ENCODE peak calls at places on chromosomes 5 and 9, in ten cellular contexts. S is IMR-90, Z is fibroblast of lung, C is brain microvascular endothelial cell, O is uterus, V is psoas muscle, E is endodermal cell, U is upper lobe of left lung, I is GM06990, N is GM23338. P is an unnamed sample.

GRCh38 chr5:80744149-80744548 is 89.4 kb upstream of the DHFR start:
- DNase-seq in S (no peak), Z (no peak), C (no peak), O (no peak), V (no peak), E (no peak), U (no peak), I (no peak), N (no peak), P (no peak)

GRCh38 chr5:54881286-54882005 is 103.9 kb downstream of the ESM1 start:
- DNase-seq in S (no peak), Z (no peak), C (no peak), O (no peak), V (no peak), E (no peak), U (no peak), I (no peak), N (no peak), P (no peak)

GRCh38 chr5:112529525-112529924 is 110.4 kb upstream of the EPB41L4A start:
- DNase-seq in S (no peak), Z (no peak), C (no peak), O (no peak), V (no peak), E (peak; percentile 64), U (no peak), I (no peak), N (peak; percentile 62), P (no peak)

GRCh38 chr5:165906879-165907278 is 2384.6 kb upstream of the WWC1 start:
- DNase-seq in S (no peak), Z (no peak), C (no peak), O (no peak), V (no peak), E (no peak), U (no peak), I (no peak), N (no peak), P (no peak)

GRCh38 chr9:32954642-32955041 is 46.8 kb downstream of the APTX start:
- DNase-seq in S (peak; percentile 63), Z (peak; percentile 42), C (no peak), O (no peak), V (no peak), E (no peak), U (no peak), I (no peak), N (no peak), P (no peak)

GRCh38 chr9:137621131-137621757 is 2.4 kb downstream of the EHMT1 start:
- DNase-seq in S (no peak), Z (peak; percentile 33), C (peak; percentile 41), O (no peak), V (no peak), E (no peak), U (no peak), I (no peak), N (peak; percentile 48), P (no peak)

GRCh38 chr5:38048400-38048799 is 208.6 kb upstream of the GDNF start:
- DNase-seq in S (no peak), Z (no peak), C (no peak), O (no peak), V (no peak), E (no peak), U (no peak), I (no peak), N (no peak), P (no peak)

GRCh38 chr5:143605403-143606005 is 202.0 kb upstream of the NR3C1 start:
- DNase-seq in S (peak; percentile 46), Z (peak; percentile 16), C (peak; percentile 12), O (no peak), V (no peak), E (no peak), U (peak; percentile 49), I (peak; percentile 66), N (no peak), P (no peak)

GRCh38 chr9:73866451-73866850 is 630.7 kb upstream of the RORB start:
- DNase-seq in S (no peak), Z (no peak), C (no peak), O (no peak), V (no peak), E (no peak), U (no peak), I (no peak), N (no peak), P (no peak)

GRCh38 chr5:110790673-110791072 is 51.9 kb downstream of the SLC25A46 start:
- DNase-seq in S (peak; percentile 82), Z (peak; percentile 89), C (peak; percentile 68), O (no peak), V (no peak), E (no peak), U (no peak), I (no peak), N (no peak), P (no peak)

GRCh38 chr5:61822584-61822983 is 483.4 kb upstream of the KIF2A start:
- DNase-seq in S (no peak), Z (no peak), C (no peak), O (no peak), V (no peak), E (no peak), U (no peak), I (no peak), N (no peak), P (no peak)

GRCh38 chr5:168315991-168316578 is 24.6 kb downstream of the WWC1 start:
- DNase-seq in S (no peak), Z (no peak), C (no peak), O (no peak), V (no peak), E (no peak), U (peak; percentile 85), I (no peak), N (no peak), P (no peak)

GRCh38 chr5:107570805-107571531 is 99.8 kb downstream of the EFNA5 start:
- DNase-seq in S (no peak), Z (no peak), C (peak; percentile 21), O (no peak), V (peak; percentile 52), E (peak; percentile 80), U (peak; percentile 29), I (peak; percentile 89), N (peak; percentile 55), P (no peak)

GRCh38 chr5:139708877-139709586 is 60.9 kb downstream of the CXXC5 start:
- DNase-seq in S (peak; percentile 28), Z (peak; percentile 61), C (peak; percentile 33), O (peak; percentile 74), V (peak; percentile 77), E (peak; percentile 96), U (no peak), I (peak; percentile 51), N (peak; percentile 91), P (no peak)

GRCh38 chr9:89342948-89343347 is 24.6 kb downstream of the SECISBP2 start:
- DNase-seq in S (peak; percentile 26), Z (no peak), C (no peak), O (no peak), V (no peak), E (no peak), U (no peak), I (no peak), N (no peak), P (no peak)

DNA sequence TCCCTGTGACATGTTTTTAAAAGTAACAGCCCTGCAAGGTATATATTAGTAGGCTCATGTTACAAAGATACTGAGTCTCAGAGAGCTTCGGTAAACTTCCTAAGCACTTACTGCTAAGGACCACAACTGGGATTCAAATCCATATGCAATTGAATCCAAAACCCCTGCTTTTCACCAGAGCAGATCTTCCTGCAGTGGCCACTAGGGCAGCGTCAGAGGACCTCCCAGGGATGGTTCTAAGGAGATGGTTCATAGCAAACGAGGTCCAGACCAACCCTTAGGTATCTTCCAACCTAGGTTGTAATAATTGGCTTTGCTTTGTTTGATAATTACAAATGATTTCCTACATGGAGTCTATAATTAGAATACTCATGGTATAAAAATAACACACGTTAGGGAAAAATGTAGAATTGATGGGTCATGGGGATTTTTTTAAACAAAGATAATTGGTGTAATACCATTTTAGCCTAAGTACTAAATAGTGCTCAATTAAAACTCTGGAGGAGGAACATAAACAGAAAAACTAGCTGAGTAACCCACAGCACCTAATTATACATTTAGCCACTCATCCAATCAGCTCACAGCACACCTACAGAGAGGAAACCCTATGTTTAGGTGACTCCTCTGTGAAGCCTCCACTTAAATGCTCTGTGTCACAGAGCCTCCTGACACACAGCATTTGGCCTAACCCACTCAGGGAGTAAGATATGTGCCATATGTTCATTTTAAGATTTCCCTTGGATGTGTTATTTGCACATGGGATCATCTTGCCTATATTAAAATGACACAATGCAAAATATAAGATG is 10.0 kb upstream of the CAST start:
- DNase-seq in S (no peak), Z (no peak), C (no peak), O (no peak), V (no peak), E (peak; percentile 75), U (no peak), I (no peak), N (peak; percentile 73), P (no peak)
- TF ChIP-seq CTCF in S (peak; percentile 31), Z (peak; percentile 29), C (peak; percentile 74), O (peak; percentile 17), V (no peak), E (peak; percentile 80), U (no peak), I (peak; percentile 35), N (peak; percentile 58), P (peak; percentile 32)

DNA sequence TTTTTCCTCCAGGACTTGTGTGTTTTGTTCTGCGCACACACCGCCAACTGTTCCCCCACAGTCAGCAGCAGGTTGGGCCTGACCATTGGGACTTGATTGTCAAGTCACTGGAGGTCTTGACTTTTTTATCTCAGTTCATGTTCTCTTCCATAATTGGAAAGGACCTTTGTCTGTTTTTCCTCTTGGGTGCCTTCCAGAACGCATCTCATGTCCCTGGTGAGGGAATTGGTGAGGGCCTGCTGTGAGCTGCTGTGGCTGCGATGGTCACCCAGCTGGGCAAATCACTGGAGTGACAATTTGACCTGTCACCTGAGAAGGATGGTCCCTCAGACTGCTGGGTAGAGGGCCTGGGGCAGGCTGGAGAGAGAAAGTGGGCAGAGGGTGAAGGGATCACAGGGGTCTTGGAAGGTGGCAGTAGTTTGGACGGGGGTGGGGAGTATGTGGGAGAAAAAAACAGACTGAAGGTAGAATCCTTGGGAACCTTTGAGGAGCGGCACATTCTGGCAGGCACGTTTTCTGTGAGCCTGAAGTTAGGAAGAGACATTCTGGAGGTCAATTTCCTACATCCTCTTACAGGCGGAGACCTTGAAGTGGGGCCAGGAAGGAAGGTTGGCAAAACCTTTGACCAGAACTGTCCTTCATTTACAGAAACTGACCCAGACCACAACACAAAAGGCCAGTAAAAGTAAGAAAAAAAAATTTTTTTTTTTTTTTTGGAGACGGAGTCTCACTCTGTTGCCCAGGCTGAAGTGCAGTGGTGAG is 4.4 kb downstream of the CDK9 start:
- DNase-seq in S (no peak), Z (no peak), C (no peak), O (no peak), V (no peak), E (no peak), U (no peak), I (no peak), N (no peak), P (no peak)
- H3K36me3 ChIP-seq in S (peaks cover 53% of the 10 kb centered on the region), Z (peaks cover 38% of the 10 kb centered on the region), C (peaks cover 61% of the 10 kb centered on the region), O (no peaks in the 10 kb centered on the region), V (peaks cover 67% of the 10 kb centered on the region), E (peaks cover 65% of the 10 kb centered on the region), U (peaks cover 60% of the 10 kb centered on the region), I (peaks cover 35% of the 10 kb centered on the region), N (peaks cover 56% of the 10 kb centered on the region), P (peaks cover 69% of the 10 kb centered on the region)

GRCh38 chr5:154850255-154851062 is at the start of gene FAXDC2:
- DNase-seq in S (peak; percentile 88), Z (peak; percentile 88), C (peak; percentile 85), O (peak; percentile 89), V (peak; percentile 85), E (peak; percentile 88), U (peak; percentile 84), I (no peak), N (peak; percentile 89), P (peak; percentile 25)
- TF ChIP-seq CTCF in S (no peak), Z (no peak), C (no peak), O (no peak), V (no peak), E (no peak), U (no peak), I (no peak), N (no peak), P (no peak)

GRCh38 chr9:2802494-2802921 is 41.4 kb downstream of the PUM3 start:
- DNase-seq in S (peak; percentile 82), Z (peak; percentile 59), C (no peak), O (no peak), V (no peak), E (no peak), U (no peak), I (no peak), N (no peak), P (no peak)
- H3K36me3 ChIP-seq in S (peaks cover 30% of the 10 kb centered on the region), Z (peaks cover 7% of the 10 kb centered on the region), C (peaks cover 44% of the 10 kb centered on the region), O (no peaks in the 10 kb centered on the region), V (peaks cover 91% of the 10 kb centered on the region), E (peaks cover 98% of the 10 kb centered on the region), U (peaks cover 23% of the 10 kb centered on the region), I (peaks cover 16% of the 10 kb centered on the region), N (peaks cover 76% of the 10 kb centered on the region), P (peaks cover 28% of the 10 kb centered on the region)

P was measured in esophagus squamous epithelium.